ENCODE peak calls at places on chromosomes 5 and 9, in four cellular contexts. O, Q, A and X are unnamed samples.

GRCh38 chr5:77972545-77973252 is 196.6 kb upstream of the TBCA start:
- DNase-seq in O (no peak), Q (no peak), A (peak; percentile 23), X (no peak)

GRCh38 chr5:175003531-175003930 is 279.1 kb downstream of the MSX2 start:
- DNase-seq in O (no peak), Q (no peak), A (no peak), X (no peak)

GRCh38 chr5:136149891-136150290 is 17.2 kb downstream of the SMAD5 start:
- DNase-seq in O (no peak), Q (no peak), A (no peak), X (no peak)

GRCh38 chr5:96582343-96582742 is 79.8 kb upstream of the CAST start:
- DNase-seq in O (no peak), Q (no peak), A (no peak), X (no peak)

GRCh38 chr9:94919376-94920098 is 193.0 kb downstream of the AOPEP start:
- DNase-seq in O (no peak), Q (no peak), A (no peak), X (no peak)

GRCh38 chr9:99414321-99414720 is 192.2 kb downstream of the SEC61B start:
- DNase-seq in O (no peak), Q (no peak), A (no peak), X (no peak)

GRCh38 chr9:112002131-112002846 is 105.7 kb downstream of the UGCG start:
- DNase-seq in O (no peak), Q (no peak), A (no peak), X (no peak)

GRCh38 chr9:108093773-108094675 is 604.5 kb upstream of the KLF4 start:
- DNase-seq in O (peak; percentile 50), Q (peak; percentile 10), A (peak; percentile 90), X (no peak)

GRCh38 chr5:16866795-16867584 is 69.1 kb downstream of the MYO10 start:
- DNase-seq in O (no peak), Q (no peak), A (no peak), X (peak; percentile 42)

GRCh38 chr5:31680528-31680927 is 41.6 kb downstream of the PDZD2 start:
- DNase-seq in O (no peak), Q (no peak), A (no peak), X (no peak)

GRCh38 chr5:172881691-172882370 is 47.8 kb downstream of the ERGIC1 start:
- DNase-seq in O (no peak), Q (no peak), A (peak; percentile 78), X (no peak)

GRCh38 chr5:17258429-17258828 is 41.0 kb downstream of the BASP1 start:
- DNase-seq in O (no peak), Q (no peak), A (no peak), X (no peak)

GRCh38 chr9:112080831-112081542 is 94.1 kb downstream of the SUSD1 start:
- DNase-seq in O (no peak), Q (no peak), A (no peak), X (no peak)

GRCh38 chr5:10902145-10902544 is 141.1 kb upstream of the DAP start:
- DNase-seq in O (no peak), Q (no peak), A (no peak), X (no peak)

GRCh38 chr9:16461231-16461840 is 409.1 kb downstream of the BNC2 start:
- DNase-seq in O (no peak), Q (no peak), A (no peak), X (peak; percentile 60)

GRCh38 chr9:127767405-127767804 is 11.1 kb downstream of the SH2D3C start:
- DNase-seq in O (no peak), Q (no peak), A (no peak), X (no peak)

GRCh38 chr9:123927625-123928308 is 2.2 kb downstream of the DENND1A start:
- DNase-seq in O (no peak), Q (no peak), A (peak; percentile 28), X (no peak)

GRCh38 chr5:34012791-34013190 is 4.9 kb upstream of the AMACR start:
- DNase-seq in O (no peak), Q (no peak), A (no peak), X (no peak)

GRCh38 chr5:181207214-181207959 is 2.4 kb upstream of the TRIM7 start:
- DNase-seq in O (peak; percentile 60), Q (peak; percentile 82), A (peak; percentile 71), X (peak; percentile 88)

GRCh38 chr9:89528540-89528939 is 30.6 kb upstream of the SEMA4D start:
- DNase-seq in O (no peak), Q (no peak), A (no peak), X (no peak)

GRCh38 chr5:73158313-73158712 is 14.7 kb upstream of the TMEM174 start:
- DNase-seq in O (no peak), Q (no peak), A (no peak), X (no peak)

GRCh38 chr5:5781335-5781734 is 358.9 kb downstream of the ICE1 start:
- DNase-seq in O (no peak), Q (no peak), A (no peak), X (no peak)

GRCh38 chr9:35687972-35688557 is 1.7 kb downstream of the TPM2 start:
- DNase-seq in O (no peak), Q (no peak), A (no peak), X (no peak)
- TF ChIP-seq MAX in O (no peak), Q (no peak), A (no peak), X (no peak)

GRCh38 chr9:37559125-37559524 is 17.1 kb downstream of the FBXO10 start:
- DNase-seq in O (no peak), Q (no peak), A (no peak), X (no peak)

GRCh38 chr9:37551888-37552287 is 24.3 kb downstream of the FBXO10 start:
- DNase-seq in O (no peak), Q (no peak), A (no peak), X (no peak)

GRCh38 chr9:37554318-37554717 is 21.9 kb downstream of the FBXO10 start:
- DNase-seq in O (no peak), Q (no peak), A (no peak), X (no peak)

GRCh38 chr9:37559855-37560592 is 16.2 kb downstream of the FBXO10 start:
- DNase-seq in O (no peak), Q (no peak), A (no peak), X (no peak)

GRCh38 chr9:37555786-37556185 is 20.4 kb downstream of the FBXO10 start:
- DNase-seq in O (no peak), Q (no peak), A (no peak), X (no peak)
- TF ChIP-seq HMGXB4 in O (no peak), Q (no peak), A (no peak), X (no peak)

GRCh38 chr5:92613546-92613945 is 967.5 kb downstream of the NR2F1-AS1 start:
- DNase-seq in O (no peak), Q (no peak), A (no peak), X (no peak)
- TF ChIP-seq JUN in O (no peak), Q (no peak), A (no peak), X (no peak)

GRCh38 chr5:143154495-143155375 is 248.8 kb downstream of the NR3C1 start:
- DNase-seq in O (no peak), Q (no peak), A (no peak), X (no peak)
- TF ChIP-seq MAX in O (no peak), Q (no peak), A (no peak), X (no peak)